ENCODE peak calls at places on chromosome 9, in five cellular contexts. B is skeletal muscle cell; O is stimulated activated CD4-positive, alpha-beta T cell treated with anti-CD3 and anti-CD28 coated beads, TNF-alpha, amount 100 ng/mL, for 24 hours; A is T follicular helper cell; N is fibroblast of mammary gland. C is an unnamed sample.

GRCh38 chr9:111298831-111299603 is 31.0 kb downstream of the OR2K2 start:
- DNase-seq in B (peak), O (no peak), A (no peak), N (peak), C (no peak)

GRCh38 chr9:95788486-95789110 is 86.9 kb upstream of the ERCC6L2 start:
- DNase-seq in B (no peak), O (no peak), A (no peak), N (no peak), C (no peak)

GRCh38 chr9:134214395-134214765 is 50.0 kb upstream of the RNU6ATAC start:
- DNase-seq in B (no peak), O (no peak), A (no peak), N (no peak), C (no peak)

GRCh38 chr9:89984214-89984613 is 379.4 kb downstream of the GADD45G start:
- DNase-seq in B (no peak), O (no peak), A (no peak), N (peak), C (no peak)

GRCh38 chr9:121992571-121993212 is 100.4 kb downstream of the TTLL11 start:
- DNase-seq in B (peak), O (peak), A (no peak), N (peak), C (peak)

GRCh38 chr9:6417186-6417585 is 4.2 kb downstream of the UHRF2 start:
- DNase-seq in B (no peak), O (no peak), A (no peak), N (peak), C (no peak)

GRCh38 chr9:37565661-37566618 is 10.2 kb downstream of the FBXO10 start:
- DNase-seq in B (no peak), O (no peak), A (no peak), N (no peak), C (no peak)

GRCh38 chr9:136899196-136899595 is 12.9 kb downstream of the TRAF2 start:
- DNase-seq in B (no peak), O (no peak), A (no peak), N (no peak), C (no peak)

GRCh38 chr9:133377721-133378216 is 1.6 kb downstream of the STKLD1 start:
- DNase-seq in B (no peak), O (no peak), A (no peak), N (peak), C (no peak)

GRCh38 chr9:79120533-79121315 is 451.0 kb upstream of the TLE4 start:
- DNase-seq in B (no peak), O (no peak), A (no peak), N (no peak), C (no peak)

GRCh38 chr9:34386656-34387055 is 10.0 kb upstream of the MYORG start:
- DNase-seq in B (no peak), O (no peak), A (no peak), N (no peak), C (no peak)

GRCh38 chr9:104835163-104835562 is 71.2 kb downstream of the NIPSNAP3B start:
- DNase-seq in B (no peak), O (no peak), A (no peak), N (no peak), C (no peak)

GRCh38 chr9:104091708-104092107 is 2.4 kb upstream of the SMC2 start:
- DNase-seq in B (no peak), O (no peak), A (no peak), N (peak), C (no peak)

GRCh38 chr9:110545705-110546104 is 33.8 kb downstream of the SVEP1 start:
- DNase-seq in B (no peak), O (no peak), A (no peak), N (peak), C (no peak)

GRCh38 chr9:75988663-75989062 is 98.2 kb downstream of the PCSK5 start:
- DNase-seq in B (no peak), O (no peak), A (no peak), N (no peak), C (no peak)

GRCh38 chr9:118809160-118809625 is 560.0 kb downstream of the BRINP1 start:
- DNase-seq in B (no peak), O (no peak), A (no peak), N (no peak), C (no peak)

GRCh38 chr9:134188421-134189166 is 24.2 kb upstream of the RNU6ATAC start:
- DNase-seq in B (no peak), O (no peak), A (no peak), N (no peak), C (no peak)

GRCh38 chr9:136623016-136623848 is 39.5 kb upstream of the EGFL7 start:
- DNase-seq in B (no peak), O (no peak), A (no peak), N (no peak), C (no peak)

GRCh38 chr9:77177894-77178794 is 810 bp downstream of the VPS13A start:
- DNase-seq in B (no peak), O (peak), A (peak), N (peak), C (peak)

GRCh38 chr9:85900504-85901201 is 40.3 kb upstream of the NAA35 start:
- DNase-seq in B (peak), O (no peak), A (no peak), N (peak), C (peak)